ENCODE peak calls at places on chromosomes 11 and 22, in six cellular contexts. B is HEK293T, S is brain pericyte, O is NCI-H1417, A is NCI-H2081, W is mesothelial cell of epicardium. E is an unnamed sample.

GRCh38 chr22:38748487-38749136 is 7.2 kb downstream of the SUN2 start:
- DNase-seq in B (no peak), S (no peak), O (no peak), A (no peak), W (no peak), E (no peak)

GRCh38 chr11:9941991-9942390 is 278.1 kb downstream of the SWAP70 start:
- DNase-seq in B (no peak), S (no peak), O (no peak), A (no peak), W (no peak), E (no peak)

GRCh38 chr22:49966716-49967332 is 6.3 kb downstream of the PIM3 start:
- DNase-seq in B (no peak), S (no peak), O (no peak), A (no peak), W (no peak), E (no peak)

GRCh38 chr11:85827768-85828639 is 17.1 kb upstream of the SYTL2 start:
- DNase-seq in B (no peak), S (peak), O (no peak), A (no peak), W (no peak), E (peak)

GRCh38 chr11:78188809-78189724 is at the start of gene USP35:
- DNase-seq in B (no peak), S (no peak), O (no peak), A (no peak), W (no peak), E (no peak)

GRCh38 chr11:67416416-67417335 is 1.2 kb downstream of the CARNS1 start:
- DNase-seq in B (no peak), S (no peak), O (peak), A (peak), W (no peak), E (no peak)

GRCh38 chr11:77071671-77072605 is 5.2 kb downstream of the CAPN5 start:
- DNase-seq in B (no peak), S (no peak), O (no peak), A (no peak), W (no peak), E (no peak)

GRCh38 chr11:28981331-28981865 is 873.2 kb downstream of the METTL15 start:
- DNase-seq in B (no peak), S (no peak), O (peak), A (no peak), W (no peak), E (no peak)

GRCh38 chr22:23179381-23180294 is 671 bp upstream of the BCR start:
- DNase-seq in B (no peak), S (no peak), O (peak), A (no peak), W (no peak), E (no peak)

GRCh38 chr11:19846654-19847330 is 134.2 kb downstream of the NAV2 start:
- DNase-seq in B (no peak), S (peak), O (peak), A (no peak), W (no peak), E (no peak)

GRCh38 chr22:32142600-32142999 is 16.5 kb downstream of the C22orf42 start:
- DNase-seq in B (no peak), S (no peak), O (no peak), A (no peak), W (no peak), E (no peak)

GRCh38 chr22:39457546-39458442 is 982 bp downstream of the MGAT3 start:
- DNase-seq in B (peak), S (no peak), O (peak), A (no peak), W (no peak), E (no peak)

GRCh38 chr22:48333816-48334735 is 1493.6 kb downstream of the BRD1 start:
- DNase-seq in B (no peak), S (no peak), O (no peak), A (no peak), W (no peak), E (no peak)

GRCh38 chr11:112266410-112266778 is 5.7 kb upstream of the PLET1 start:
- DNase-seq in B (no peak), S (no peak), O (no peak), A (no peak), W (no peak), E (no peak)

GRCh38 chr22:48393041-48393370 is 1434.7 kb downstream of the BRD1 start:
- DNase-seq in B (no peak), S (no peak), O (no peak), A (no peak), W (peak), E (no peak)

GRCh38 chr22:46045459-46046298 is 68.7 kb upstream of the WNT7B start:
- DNase-seq in B (no peak), S (no peak), O (no peak), A (no peak), W (no peak), E (no peak)

GRCh38 chr11:34787348-34787747 is 128.8 kb downstream of the APIP start:
- DNase-seq in B (no peak), S (no peak), O (no peak), A (no peak), W (no peak), E (no peak)

GRCh38 chr22:42708393-42708792 is 12.3 kb downstream of the A4GALT start:
- DNase-seq in B (no peak), S (no peak), O (no peak), A (no peak), W (no peak), E (no peak)

GRCh38 chr11:44574620-44575287 is 9.3 kb downstream of the CD82 start:
- DNase-seq in B (no peak), S (no peak), O (no peak), A (no peak), W (no peak), E (no peak)

GRCh38 chr11:126491092-126491491 is 135.6 kb downstream of the ST3GAL4 start:
- DNase-seq in B (no peak), S (no peak), O (peak), A (no peak), W (no peak), E (no peak)

GRCh38 chr11:1934326-1935155 is 12.6 kb upstream of the MRPL23 start:
- DNase-seq in B (no peak), S (no peak), O (no peak), A (no peak), W (peak), E (no peak)

E was measured in glomerular endothelial cell.